ENCODE peak calls at places on chromosomes 16 and 17, in ten cellular contexts. One of them, this sample, is unnamed.

GRCh38 chr16:82584553-82585152 is 42.1 kb upstream of the CDH13 start:
- DNase-seq in iPS DF 19.7: no peak
- DNase-seq in anterior cingulate cortex: peak; percentile 22
- DNase-seq in T-helper 1 cell: no peak
- DNase-seq in myocyte: peak; percentile 47
- DNase-seq in cardiac fibroblast: no peak
- DNase-seq in HT1080: no peak
- DNase-seq in activated T-helper 9 cell treated with anti-CD3 and anti-CD28 coated beads, Interleukin-2, amount 50 U/mL, for 16 hours: no peak
- DNase-seq in GM12878: no peak
- DNase-seq in SK-N-SH: no peak
- DNase-seq in this sample: no peak

GRCh38 chr17:42743595-42744282 is 1.1 kb downstream of the EZH1 start:
- DNase-seq in SK-N-SH: peak; percentile 42
- DNase-seq in myocyte: no peak
- DNase-seq in anterior cingulate cortex: no peak
- DNase-seq in cardiac fibroblast: no peak
- DNase-seq in HT1080: no peak
- DNase-seq in iPS DF 19.7: no peak
- DNase-seq in T-helper 1 cell: no peak
- DNase-seq in GM12878: no peak
- DNase-seq in activated T-helper 9 cell treated with anti-CD3 and anti-CD28 coated beads, Interleukin-2, amount 50 U/mL, for 16 hours: no peak
- DNase-seq in this sample: no peak

GRCh38 chr16:61042736-61043135 is 993.5 kb downstream of the CDH8 start:
- DNase-seq in HT1080: peak; percentile 1
- DNase-seq in T-helper 1 cell: no peak
- DNase-seq in iPS DF 19.7: no peak
- DNase-seq in cardiac fibroblast: peak; percentile 0
- DNase-seq in myocyte: peak; percentile 6
- DNase-seq in SK-N-SH: no peak
- DNase-seq in anterior cingulate cortex: no peak
- DNase-seq in activated T-helper 9 cell treated with anti-CD3 and anti-CD28 coated beads, Interleukin-2, amount 50 U/mL, for 16 hours: no peak
- DNase-seq in GM12878: no peak
- DNase-seq in this sample: no peak

GRCh38 chr16:1082266-1082951 is 9.9 kb downstream of the SSTR5 start:
- DNase-seq in iPS DF 19.7: no peak
- DNase-seq in SK-N-SH: no peak
- DNase-seq in HT1080: no peak
- DNase-seq in activated T-helper 9 cell treated with anti-CD3 and anti-CD28 coated beads, Interleukin-2, amount 50 U/mL, for 16 hours: no peak
- DNase-seq in T-helper 1 cell: no peak
- DNase-seq in GM12878: no peak
- DNase-seq in myocyte: no peak
- DNase-seq in cardiac fibroblast: peak; percentile 55
- DNase-seq in anterior cingulate cortex: no peak
- DNase-seq in this sample: no peak

GRCh38 chr16:73011926-73012325 is 36.0 kb downstream of the ZFHX3 start:
- DNase-seq in activated T-helper 9 cell treated with anti-CD3 and anti-CD28 coated beads, Interleukin-2, amount 50 U/mL, for 16 hours: no peak
- DNase-seq in T-helper 1 cell: no peak
- DNase-seq in cardiac fibroblast: no peak
- DNase-seq in myocyte: no peak
- DNase-seq in GM12878: no peak
- DNase-seq in iPS DF 19.7: no peak
- DNase-seq in anterior cingulate cortex: no peak
- DNase-seq in HT1080: no peak
- DNase-seq in SK-N-SH: no peak
- DNase-seq in this sample: no peak

GRCh38 chr16:53629607-53630312 is 73.9 kb downstream of the RPGRIP1L start:
- DNase-seq in cardiac fibroblast: no peak
- DNase-seq in SK-N-SH: no peak
- DNase-seq in anterior cingulate cortex: no peak
- DNase-seq in T-helper 1 cell: no peak
- DNase-seq in GM12878: no peak
- DNase-seq in iPS DF 19.7: no peak
- DNase-seq in myocyte: no peak
- DNase-seq in HT1080: no peak
- DNase-seq in activated T-helper 9 cell treated with anti-CD3 and anti-CD28 coated beads, Interleukin-2, amount 50 U/mL, for 16 hours: no peak
- DNase-seq in this sample: no peak

GRCh38 chr16:4272114-4272954 is 489 bp downstream of the TFAP4 start:
- DNase-seq in T-helper 1 cell: peak; percentile 28
- DNase-seq in activated T-helper 9 cell treated with anti-CD3 and anti-CD28 coated beads, Interleukin-2, amount 50 U/mL, for 16 hours: no peak
- DNase-seq in myocyte: peak; percentile 42
- DNase-seq in GM12878: no peak
- DNase-seq in iPS DF 19.7: no peak
- DNase-seq in SK-N-SH: peak; percentile 75
- DNase-seq in cardiac fibroblast: peak; percentile 37
- DNase-seq in anterior cingulate cortex: peak; percentile 61
- DNase-seq in HT1080: peak; percentile 39
- DNase-seq in this sample: peak; percentile 34

GRCh38 chr16:29745126-29745852 is 501 bp downstream of the C16orf54 start:
- DNase-seq in anterior cingulate cortex: no peak
- DNase-seq in iPS DF 19.7: no peak
- DNase-seq in activated T-helper 9 cell treated with anti-CD3 and anti-CD28 coated beads, Interleukin-2, amount 50 U/mL, for 16 hours: peak; percentile 45
- DNase-seq in cardiac fibroblast: no peak
- DNase-seq in GM12878: no peak
- DNase-seq in HT1080: no peak
- DNase-seq in SK-N-SH: no peak
- DNase-seq in myocyte: no peak
- DNase-seq in T-helper 1 cell: no peak
- DNase-seq in this sample: no peak

GRCh38 chr17:78120537-78120936 is 8.0 kb downstream of the TMC6 start:
- DNase-seq in anterior cingulate cortex: no peak
- DNase-seq in iPS DF 19.7: no peak
- DNase-seq in HT1080: no peak
- DNase-seq in GM12878: no peak
- DNase-seq in T-helper 1 cell: no peak
- DNase-seq in SK-N-SH: no peak
- DNase-seq in activated T-helper 9 cell treated with anti-CD3 and anti-CD28 coated beads, Interleukin-2, amount 50 U/mL, for 16 hours: no peak
- DNase-seq in cardiac fibroblast: no peak
- DNase-seq in myocyte: no peak
- DNase-seq in this sample: no peak

GRCh38 chr17:81365148-81365600 is 30.1 kb upstream of the BAHCC1 start:
- DNase-seq in cardiac fibroblast: peak; percentile 69
- DNase-seq in HT1080: no peak
- DNase-seq in anterior cingulate cortex: no peak
- DNase-seq in GM12878: no peak
- DNase-seq in iPS DF 19.7: no peak
- DNase-seq in activated T-helper 9 cell treated with anti-CD3 and anti-CD28 coated beads, Interleukin-2, amount 50 U/mL, for 16 hours: no peak
- DNase-seq in T-helper 1 cell: no peak
- DNase-seq in myocyte: peak; percentile 26
- DNase-seq in SK-N-SH: no peak
- DNase-seq in this sample: no peak

GRCh38 chr17:55664287-55664686 is 58.4 kb downstream of the TMEM100 start:
- DNase-seq in anterior cingulate cortex: no peak
- DNase-seq in myocyte: no peak
- DNase-seq in iPS DF 19.7: no peak
- DNase-seq in cardiac fibroblast: no peak
- DNase-seq in GM12878: peak; percentile 17
- DNase-seq in T-helper 1 cell: no peak
- DNase-seq in HT1080: no peak
- DNase-seq in SK-N-SH: no peak
- DNase-seq in activated T-helper 9 cell treated with anti-CD3 and anti-CD28 coated beads, Interleukin-2, amount 50 U/mL, for 16 hours: no peak
- DNase-seq in this sample: no peak

GRCh38 chr17:15404116-15404730 is 62.8 kb upstream of the TEKT3 start:
- DNase-seq in cardiac fibroblast: peak; percentile 39
- DNase-seq in iPS DF 19.7: no peak
- DNase-seq in HT1080: no peak
- DNase-seq in myocyte: peak; percentile 69
- DNase-seq in GM12878: no peak
- DNase-seq in SK-N-SH: no peak
- DNase-seq in anterior cingulate cortex: no peak
- DNase-seq in activated T-helper 9 cell treated with anti-CD3 and anti-CD28 coated beads, Interleukin-2, amount 50 U/mL, for 16 hours: no peak
- DNase-seq in T-helper 1 cell: no peak
- DNase-seq in this sample: no peak

GRCh38 chr17:50686494-50687199 is 21.1 kb downstream of the ANKRD40 start:
- DNase-seq in activated T-helper 9 cell treated with anti-CD3 and anti-CD28 coated beads, Interleukin-2, amount 50 U/mL, for 16 hours: no peak
- DNase-seq in T-helper 1 cell: no peak
- DNase-seq in SK-N-SH: no peak
- DNase-seq in myocyte: peak; percentile 84
- DNase-seq in HT1080: peak; percentile 86
- DNase-seq in cardiac fibroblast: peak; percentile 48
- DNase-seq in anterior cingulate cortex: no peak
- DNase-seq in GM12878: no peak
- DNase-seq in iPS DF 19.7: no peak
- DNase-seq in this sample: no peak

GRCh38 chr16:53098526-53099317 is 43.9 kb downstream of the CHD9 start:
- DNase-seq in HT1080: peak; percentile 94
- DNase-seq in GM12878: peak; percentile 66
- DNase-seq in activated T-helper 9 cell treated with anti-CD3 and anti-CD28 coated beads, Interleukin-2, amount 50 U/mL, for 16 hours: peak; percentile 33
- DNase-seq in myocyte: peak; percentile 98
- DNase-seq in iPS DF 19.7: no peak
- DNase-seq in cardiac fibroblast: peak; percentile 97
- DNase-seq in T-helper 1 cell: peak; percentile 32
- DNase-seq in SK-N-SH: peak; percentile 78
- DNase-seq in anterior cingulate cortex: peak; percentile 70
- DNase-seq in this sample: no peak

GRCh38 chr17:57948555-57949420 is 6.4 kb downstream of the CUEDC1 start:
- DNase-seq in anterior cingulate cortex: no peak
- DNase-seq in T-helper 1 cell: no peak
- DNase-seq in activated T-helper 9 cell treated with anti-CD3 and anti-CD28 coated beads, Interleukin-2, amount 50 U/mL, for 16 hours: no peak
- DNase-seq in cardiac fibroblast: peak; percentile 97
- DNase-seq in HT1080: peak; percentile 100
- DNase-seq in myocyte: peak; percentile 99
- DNase-seq in iPS DF 19.7: no peak
- DNase-seq in SK-N-SH: no peak
- DNase-seq in GM12878: no peak
- DNase-seq in this sample: no peak

GRCh38 chr17:75551276-75551675 is 25.8 kb downstream of the LLGL2 start:
- DNase-seq in T-helper 1 cell: no peak
- DNase-seq in anterior cingulate cortex: no peak
- DNase-seq in cardiac fibroblast: no peak
- DNase-seq in GM12878: no peak
- DNase-seq in activated T-helper 9 cell treated with anti-CD3 and anti-CD28 coated beads, Interleukin-2, amount 50 U/mL, for 16 hours: no peak
- DNase-seq in iPS DF 19.7: no peak
- DNase-seq in HT1080: no peak
- DNase-seq in myocyte: no peak
- DNase-seq in SK-N-SH: no peak
- DNase-seq in this sample: no peak

GRCh38 chr17:44097110-44097810 is 26.2 kb downstream of the HDAC5 start:
- DNase-seq in GM12878: no peak
- DNase-seq in HT1080: peak; percentile 74
- DNase-seq in myocyte: peak; percentile 67
- DNase-seq in T-helper 1 cell: no peak
- DNase-seq in iPS DF 19.7: no peak
- DNase-seq in cardiac fibroblast: peak; percentile 48
- DNase-seq in anterior cingulate cortex: no peak
- DNase-seq in activated T-helper 9 cell treated with anti-CD3 and anti-CD28 coated beads, Interleukin-2, amount 50 U/mL, for 16 hours: no peak
- DNase-seq in SK-N-SH: no peak
- DNase-seq in this sample: no peak

GRCh38 chr16:2879854-2880508 is 3.0 kb upstream of the FLYWCH2 start:
- DNase-seq in activated T-helper 9 cell treated with anti-CD3 and anti-CD28 coated beads, Interleukin-2, amount 50 U/mL, for 16 hours: no peak
- DNase-seq in anterior cingulate cortex: no peak
- DNase-seq in T-helper 1 cell: no peak
- DNase-seq in iPS DF 19.7: no peak
- DNase-seq in HT1080: no peak
- DNase-seq in SK-N-SH: no peak
- DNase-seq in myocyte: no peak
- DNase-seq in GM12878: no peak
- DNase-seq in cardiac fibroblast: no peak
- DNase-seq in this sample: no peak

GRCh38 chr16:4115209-4115940 is 867 bp downstream of the ADCY9 start:
- DNase-seq in activated T-helper 9 cell treated with anti-CD3 and anti-CD28 coated beads, Interleukin-2, amount 50 U/mL, for 16 hours: peak; percentile 17
- DNase-seq in SK-N-SH: peak; percentile 87
- DNase-seq in T-helper 1 cell: peak; percentile 26
- DNase-seq in cardiac fibroblast: peak; percentile 71
- DNase-seq in anterior cingulate cortex: no peak
- DNase-seq in iPS DF 19.7: no peak
- DNase-seq in HT1080: no peak
- DNase-seq in GM12878: no peak
- DNase-seq in myocyte: peak; percentile 76
- DNase-seq in this sample: peak; percentile 41

GRCh38 chr17:21452377-21453143 is 76.4 kb downstream of the KCNJ12 start:
- DNase-seq in T-helper 1 cell: no peak
- DNase-seq in cardiac fibroblast: peak; percentile 79
- DNase-seq in iPS DF 19.7: no peak
- DNase-seq in HT1080: no peak
- DNase-seq in myocyte: no peak
- DNase-seq in GM12878: no peak
- DNase-seq in anterior cingulate cortex: peak; percentile 61
- DNase-seq in SK-N-SH: no peak
- DNase-seq in activated T-helper 9 cell treated with anti-CD3 and anti-CD28 coated beads, Interleukin-2, amount 50 U/mL, for 16 hours: no peak
- DNase-seq in this sample: no peak

This sample was measured in progenitor cell of endocrine pancreas.